ENCODE peak calls at places on chromosomes 16 and 17, in eight cellular contexts. E is endothelial cell of umbilical vein, U is K562, V is breast epithelium, A is sigmoid colon, P is GM12892, M is HCT116, O is transverse colon. I is an unnamed sample.

GRCh38 chr16:69555437-69555836 is 10.3 kb upstream of the NFAT5 start:
- DNase-seq in E (no peak), U (no peak), V (no peak), A (no peak), P (no peak), M (no peak), O (no peak), I (no peak)

GRCh38 chr16:51243836-51244483 is 92.9 kb upstream of the SALL1 start:
- DNase-seq in E (no peak), U (no peak), V (no peak), A (no peak), P (no peak), M (no peak), O (peak; percentile 29), I (no peak)

GRCh38 chr17:63455417-63455816 is 9.3 kb upstream of the CYB561 start:
- DNase-seq in E (peak; percentile 76), U (no peak), V (no peak), A (no peak), P (no peak), M (no peak), O (peak; percentile 35), I (no peak)

GRCh38 chr17:9273334-9274118 is 252.2 kb downstream of the NTN1 start:
- DNase-seq in E (no peak), U (no peak), V (no peak), A (peak; percentile 77), P (no peak), M (no peak), O (peak; percentile 18), I (no peak)

GRCh38 chr16:539901-540530 is 12.5 kb downstream of the CAPN15 start:
- DNase-seq in E (no peak), U (no peak), V (no peak), A (no peak), P (no peak), M (no peak), O (no peak), I (no peak)

GRCh38 chr16:85555549-85556455 is 57.3 kb upstream of the GSE1 start:
- DNase-seq in E (no peak), U (no peak), V (no peak), A (no peak), P (no peak), M (no peak), O (peak; percentile 75), I (no peak)

GRCh38 chr17:58401287-58401686 is 16.0 kb downstream of the RNF43 start:
- DNase-seq in E (no peak), U (no peak), V (no peak), A (no peak), P (no peak), M (no peak), O (no peak), I (no peak)

GRCh38 chr17:77313831-77314230 is 173.1 kb downstream of the SEC14L1 start:
- DNase-seq in E (no peak), U (no peak), V (no peak), A (peak; percentile 50), P (no peak), M (no peak), O (peak; percentile 7), I (no peak)

GRCh38 chr16:86095131-86095752 is 196.3 kb downstream of the IRF8 start:
- DNase-seq in E (no peak), U (no peak), V (no peak), A (peak; percentile 32), P (no peak), M (no peak), O (no peak), I (no peak)

GRCh38 chr16:86078121-86078600 is 179.2 kb downstream of the IRF8 start:
- DNase-seq in E (no peak), U (no peak), V (no peak), A (peak; percentile 95), P (no peak), M (no peak), O (peak; percentile 39), I (no peak)

GRCh38 chr16:69057400-69058378 is 47.8 kb upstream of the HAS3 start:
- DNase-seq in E (no peak), U (no peak), V (peak; percentile 37), A (peak; percentile 62), P (peak; percentile 13), M (peak; percentile 64), O (no peak), I (peak; percentile 16)

GRCh38 chr17:869067-869466 is 86.9 kb downstream of the MRM3 start:
- DNase-seq in E (no peak), U (no peak), V (no peak), A (peak; percentile 94), P (no peak), M (no peak), O (peak; percentile 55), I (no peak)

GRCh38 chr16:85306071-85306792 is 194.0 kb upstream of the CIBAR2 start:
- DNase-seq in E (peak; percentile 92), U (peak; percentile 85), V (peak; percentile 93), A (peak; percentile 96), P (peak; percentile 64), M (peak; percentile 65), O (peak; percentile 87), I (peak; percentile 77)

GRCh38 chr16:83245061-83245460 is 562.7 kb upstream of the HSBP1 start:
- DNase-seq in E (no peak), U (no peak), V (no peak), A (no peak), P (no peak), M (no peak), O (no peak), I (no peak)

GRCh38 chr16:75624921-75625334 is 1.8 kb upstream of the ADAT1 start:
- DNase-seq in E (no peak), U (peak; percentile 45), V (no peak), A (no peak), P (no peak), M (no peak), O (no peak), I (no peak)

GRCh38 chr16:5064915-5065314 is 841 bp downstream of the C16orf89 start:
- DNase-seq in E (no peak), U (no peak), V (no peak), A (peak; percentile 14), P (no peak), M (no peak), O (peak; percentile 63), I (no peak)

DNA sequence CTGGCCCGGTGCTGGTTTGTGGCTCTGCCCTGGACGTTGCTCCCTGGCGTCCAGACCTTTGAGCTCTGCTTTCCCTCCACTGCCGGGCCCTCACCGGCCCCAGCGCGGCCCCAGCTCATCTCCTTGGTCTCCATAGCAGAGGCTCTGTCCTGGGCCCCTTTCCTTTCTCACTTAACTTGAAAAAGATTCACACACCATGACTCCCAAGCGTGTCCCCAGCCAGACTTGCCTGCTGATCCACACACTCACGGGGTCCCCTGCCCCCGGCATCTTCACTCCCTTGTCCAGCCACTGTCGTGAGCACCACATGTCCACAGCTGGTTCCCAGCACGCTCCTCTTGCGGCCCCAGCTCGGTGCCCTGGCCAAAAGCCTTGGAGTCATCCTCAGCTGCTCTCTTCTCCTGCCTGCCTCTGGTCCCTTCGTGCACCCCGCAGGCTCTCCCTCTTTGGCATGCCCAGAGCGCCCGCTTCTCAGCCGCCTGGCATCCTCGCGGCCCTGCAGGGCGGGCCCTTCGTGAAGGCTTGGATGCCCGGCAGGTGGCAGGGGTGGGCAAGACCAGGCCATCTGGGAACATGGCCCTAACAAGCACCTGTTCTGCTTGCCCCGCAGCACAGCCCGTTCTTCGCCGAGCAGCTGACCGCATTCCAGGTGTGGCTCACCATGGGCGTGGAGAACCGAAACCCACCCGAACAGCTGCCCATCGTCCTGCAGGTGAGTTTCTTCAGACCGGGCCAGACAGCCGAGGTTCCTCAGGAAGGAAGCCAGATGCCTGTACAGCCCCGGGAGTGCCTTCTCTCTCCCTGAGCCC is 145.6 kb upstream of the CHMP6 start:
- DNase-seq in E (no peak), U (no peak), V (no peak), A (peak; percentile 46), P (no peak), M (no peak), O (peak; percentile 53), I (no peak)
- TF ChIP-seq POLR2A in E (no peak), U (no peak), V (no peak), A (no peak), P (no peak), M (no peak), O (no peak), I (no peak)

DNA sequence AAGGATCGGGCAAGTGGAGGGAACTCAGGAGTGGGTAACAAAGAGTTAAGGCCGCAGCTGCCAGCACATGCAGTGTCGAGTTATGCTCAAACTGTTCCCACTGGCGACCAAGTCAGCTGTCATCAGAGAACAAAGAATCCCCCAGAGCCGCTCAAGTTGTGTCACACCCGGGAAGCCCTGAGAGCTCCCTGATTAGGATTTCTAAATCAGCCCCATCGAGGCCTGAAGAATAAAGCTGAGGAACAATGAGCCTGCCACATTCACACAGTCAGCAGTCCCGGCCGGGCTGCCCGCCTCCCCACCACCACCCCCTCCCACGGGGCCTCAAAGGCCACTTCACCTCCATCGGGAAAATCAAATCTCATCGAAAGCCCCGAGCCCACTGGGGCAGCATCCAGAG is 84.5 kb downstream of the SOX9 start:
- DNase-seq in E (no peak), U (no peak), V (no peak), A (no peak), P (no peak), M (no peak), O (no peak), I (no peak)
- TF ChIP-seq POLR2AphosphoS5 in E (no peak), U (no peak), V (no peak), A (no peak), P (no peak), M (no peak), O (no peak), I (no peak)

GRCh38 chr16:23147666-23148065 is 1.6 kb downstream of the USP31 start:
- DNase-seq in E (no peak), U (no peak), V (no peak), A (no peak), P (no peak), M (no peak), O (no peak), I (no peak)

GRCh38 chr16:23149993-23150364 is 727 bp upstream of the USP31 start:
- DNase-seq in E (no peak), U (no peak), V (no peak), A (no peak), P (no peak), M (no peak), O (no peak), I (no peak)

GRCh38 chr16:23148166-23148512 is 1.1 kb downstream of the USP31 start:
- DNase-seq in E (peak; percentile 51), U (no peak), V (no peak), A (no peak), P (no peak), M (no peak), O (no peak), I (no peak)

GRCh38 chr16:23149267-23149992 is at the start of gene USP31:
- DNase-seq in E (peak; percentile 96), U (peak; percentile 88), V (peak; percentile 97), A (peak; percentile 97), P (peak; percentile 78), M (peak; percentile 86), O (peak; percentile 96), I (peak; percentile 83)

GRCh38 chr16:23148513-23149266 is 562 bp downstream of the USP31 start:
- DNase-seq in E (peak; percentile 63), U (peak; percentile 70), V (peak; percentile 71), A (peak; percentile 88), P (peak; percentile 43), M (no peak), O (peak; percentile 83), I (peak; percentile 48)
- TF ChIP-seq POLR2A in E (peak; percentile 11), U (no peak), V (no peak), A (no peak), P (no peak), M (peak; percentile 11), O (no peak), I (no peak)

DNA sequence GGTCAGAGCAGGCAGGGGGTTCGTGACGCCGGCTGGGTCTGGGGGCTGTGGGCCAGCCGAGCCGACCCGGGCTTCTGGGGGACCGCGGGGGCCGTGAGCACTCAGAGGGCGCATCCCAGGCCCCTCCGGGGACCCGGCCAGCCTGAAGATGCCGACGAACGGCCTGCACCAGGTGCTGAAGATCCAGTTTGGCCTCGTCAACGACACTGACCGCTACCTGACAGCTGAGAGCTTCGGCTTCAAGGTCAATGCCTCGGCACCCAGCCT is 140 bp downstream of the FSCN2 start:
- DNase-seq in E (no peak), U (no peak), V (no peak), A (no peak), P (no peak), M (no peak), O (no peak), I (no peak)
- TF ChIP-seq POLR2AphosphoS5 in E (no peak), U (no peak), V (no peak), A (no peak), P (no peak), M (no peak), O (no peak), I (no peak)

I was measured in GM12891.